ENCODE peak calls at places on chromosomes 11 and 22, in six cellular contexts. M is AG09319; J is kidney epithelial cell; G is choroid plexus epithelial cell; T is CD4-positive, alpha-beta T cell; I is HFFc6. U is an unnamed sample.
A peak's percentile ranks its signal among the peaks of the same experiment; 100 is the strongest.

GRCh38 chr11:130645164-130645859 is 196.9 kb downstream of the ADAMTS15 start:
- DNase-seq in G (no peak), T (no peak), J (no peak), I (no peak), M (no peak), U (no peak)

GRCh38 chr22:36014539-36015072 is 14.0 kb downstream of the RBFOX2 start:
- DNase-seq in M (no peak), J (no peak), G (no peak), I (no peak), T (no peak), U (no peak)

GRCh38 chr11:20008190-20008801 is 152.0 kb downstream of the DBX1 start:
- DNase-seq in I (no peak), G (no peak), T (no peak), M (no peak), J (no peak), U (no peak)

GRCh38 chr11:126544311-126545056 is 189.0 kb downstream of the ST3GAL4 start:
- DNase-seq in J (peak; percentile 19), T (no peak), I (no peak), M (no peak), G (peak; percentile 28), U (peak; percentile 25)

GRCh38 chr11:4022669-4023068 is 71.9 kb upstream of the RRM1 start:
- DNase-seq in I (no peak), T (no peak), M (no peak), G (no peak), J (no peak), U (no peak)

GRCh38 chr22:30038219-30038618 is 42.0 kb upstream of the HORMAD2 start:
- DNase-seq in J (no peak), M (no peak), G (peak; percentile 94), I (peak; percentile 37), T (no peak), U (peak; percentile 70)

GRCh38 chr22:22771696-22772377 is 115.8 kb upstream of the IGLL5 start:
- DNase-seq in I (no peak), M (no peak), J (no peak), G (no peak), T (no peak), U (no peak)

GRCh38 chr11:44016129-44016528 is 31.7 kb upstream of the ACCSL start:
- DNase-seq in G (peak; percentile 81), T (no peak), I (peak; percentile 57), J (no peak), M (no peak), U (peak; percentile 86)

GRCh38 chr11:63686912-63687311 is 5.6 kb downstream of the RTN3 start:
- DNase-seq in G (no peak), I (no peak), J (no peak), T (no peak), M (no peak), U (no peak)

GRCh38 chr11:61198948-61199523 is 4.3 kb upstream of the PGA3 start:
- DNase-seq in G (no peak), T (no peak), I (no peak), M (no peak), J (no peak), U (no peak)

GRCh38 chr11:34302046-34302921 is 55.5 kb downstream of the ABTB2 start:
- DNase-seq in J (peak; percentile 99), M (peak; percentile 95), T (no peak), G (peak; percentile 90), I (peak; percentile 96), U (peak; percentile 86)

GRCh38 chr11:100890779-100891178 is 203.7 kb downstream of the ARHGAP42 start:
- DNase-seq in G (peak; percentile 95), M (peak; percentile 84), T (no peak), J (peak; percentile 76), I (peak; percentile 77), U (peak; percentile 77)

GRCh38 chr11:2193099-2193886 is 21.7 kb upstream of the TH start:
- DNase-seq in G (no peak), J (no peak), T (no peak), M (no peak), I (no peak), U (no peak)

DNA sequence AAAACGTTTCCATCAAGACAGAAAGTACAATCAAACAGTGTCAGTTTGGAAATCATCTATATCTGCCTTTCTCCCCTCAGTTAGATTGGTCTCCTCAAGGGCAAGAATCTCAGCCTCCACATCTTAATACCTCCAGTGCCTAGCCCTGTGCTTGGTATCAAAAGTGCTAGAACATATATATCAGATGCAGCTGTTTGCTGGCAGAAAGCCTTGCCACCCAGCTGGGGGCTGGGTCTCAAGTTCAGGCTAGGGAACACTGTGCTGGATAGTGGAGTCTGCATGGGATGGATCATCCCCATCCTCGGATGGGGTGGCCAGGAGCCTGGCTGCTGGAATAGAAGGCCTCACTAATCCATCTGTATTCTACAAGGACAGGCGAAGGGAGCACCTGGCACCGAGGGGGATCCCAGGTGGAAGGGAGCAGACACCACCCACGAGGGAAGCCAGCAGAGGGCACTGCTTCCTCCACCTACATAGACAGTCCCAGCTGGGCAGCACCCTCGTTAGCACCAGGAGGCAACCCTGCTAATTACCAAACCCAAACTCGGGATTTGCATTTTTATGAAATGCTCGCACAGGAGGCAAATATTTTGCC is 602.2 kb downstream of the BUD13 start:
- DNase-seq in M (no peak), T (no peak), I (no peak), J (no peak), G (no peak), U (no peak)
- TF ChIP-seq CTCF in M (no peak), T (no peak), I (no peak), J (peak; percentile 61), G (no peak), U (peak; percentile 8)

DNA sequence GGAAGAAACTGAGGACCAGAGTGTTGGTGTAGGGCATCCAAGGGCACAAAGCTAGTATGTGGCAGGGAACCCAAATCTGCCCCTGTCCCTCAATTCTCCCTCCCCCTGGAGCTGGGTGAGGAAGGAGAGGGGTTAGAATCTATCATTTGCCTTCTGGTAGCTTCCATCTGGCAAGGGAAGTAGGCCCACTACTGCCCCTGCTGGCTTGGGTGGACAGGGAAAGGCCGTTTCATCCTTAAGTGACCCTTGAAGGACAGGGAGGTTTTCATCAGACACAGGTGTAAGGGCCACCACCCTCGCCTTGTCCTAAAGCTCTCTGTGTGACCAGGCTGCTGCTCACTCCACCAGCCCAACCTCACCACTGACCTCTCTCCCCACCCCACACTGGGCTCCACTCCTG is 22.1 kb downstream of the NECTIN1 start:
- DNase-seq in J (no peak), I (no peak), M (no peak), T (no peak), G (no peak), U (no peak)
- TF ChIP-seq CTCF in J (peak; percentile 23), I (peak; percentile 37), M (no peak), T (no peak), G (peak; percentile 47), U (peak; percentile 51)

GRCh38 chr11:75069473-75069872 is 27.2 kb downstream of the OR2AT4 start:
- DNase-seq in I (no peak), J (no peak), T (no peak), M (no peak), G (no peak), U (no peak)

GRCh38 chr11:75072582-75072981 is 24.1 kb downstream of the OR2AT4 start:
- DNase-seq in M (no peak), G (no peak), I (no peak), J (no peak), T (no peak), U (no peak)

GRCh38 chr11:75078233-75078632 is 18.4 kb downstream of the OR2AT4 start:
- DNase-seq in J (no peak), G (peak; percentile 22), M (no peak), T (no peak), I (peak; percentile 64), U (peak; percentile 49)

GRCh38 chr11:75077316-75077715 is 19.4 kb downstream of the OR2AT4 start:
- DNase-seq in J (no peak), T (no peak), M (no peak), I (no peak), G (peak; percentile 56), U (peak; percentile 60)

GRCh38 chr11:75073459-75074190 is 23.1 kb downstream of the OR2AT4 start:
- DNase-seq in I (no peak), G (no peak), T (no peak), M (no peak), J (no peak), U (no peak)
- TF ChIP-seq CTCF in I (peak; percentile 9), G (peak; percentile 36), T (no peak), M (no peak), J (peak; percentile 33), U (peak; percentile 60)

DNA sequence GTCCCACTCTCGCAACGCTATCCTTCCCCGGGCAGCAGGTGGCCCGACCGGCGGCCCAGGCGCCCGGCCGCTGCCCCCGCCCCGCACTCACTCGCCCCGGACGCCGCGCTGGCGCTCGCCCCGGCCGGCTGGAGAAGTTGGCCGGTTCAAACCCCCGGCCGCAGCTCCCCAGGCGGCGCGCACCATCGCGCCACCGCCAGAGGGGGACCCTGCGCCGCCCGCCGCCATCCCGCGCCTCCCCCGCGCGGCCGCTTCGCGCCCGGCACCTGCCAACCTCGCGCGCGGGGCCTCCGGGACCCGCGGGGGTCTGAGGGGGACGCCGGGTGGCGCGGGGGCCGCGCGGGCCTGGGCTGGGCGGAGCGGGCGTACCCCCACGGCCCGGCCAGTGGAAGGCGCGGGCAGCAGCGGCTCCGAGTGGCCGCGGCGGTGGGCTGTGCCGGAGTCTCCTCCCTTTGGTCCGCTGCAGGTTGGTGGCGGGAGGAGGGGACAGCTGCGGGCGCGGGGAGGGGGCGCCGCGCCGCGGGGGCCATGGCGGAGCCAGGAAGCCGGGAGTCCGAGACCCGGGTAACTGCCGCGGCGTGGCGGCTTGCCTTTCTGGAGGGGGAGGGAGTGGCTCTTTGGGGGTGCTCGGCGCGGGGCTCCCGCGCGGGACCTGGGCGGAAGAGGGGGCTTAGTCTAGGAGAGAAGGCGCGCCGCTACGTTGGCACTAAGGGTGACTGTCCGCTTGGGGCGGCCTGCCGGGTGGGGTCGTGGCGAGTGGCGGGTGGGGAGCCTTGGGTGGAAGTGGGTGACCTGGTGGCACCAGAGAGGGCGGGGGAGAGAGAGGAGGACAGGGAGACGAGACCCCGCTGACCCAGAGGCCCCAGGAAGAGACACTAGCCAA is at the start of the genes MPST and TST:
- DNase-seq in G (peak; percentile 67), T (no peak), J (no peak), I (peak; percentile 27), M (no peak), U (peak; percentile 29)
- TF ChIP-seq CTCF in G (no peak), T (no peak), J (peak; percentile 3), I (peak; percentile 11), M (no peak), U (no peak)

GRCh38 chr11:111762981-111763643 is 3.1 kb downstream of the PPP2R1B start:
- DNase-seq in M (no peak), J (no peak), G (peak; percentile 67), I (no peak), T (no peak), U (no peak)
- TF ChIP-seq CTCF in M (peak; percentile 31), J (peak; percentile 2), G (peak; percentile 49), I (no peak), T (no peak), U (peak; percentile 35)

GRCh38 chr11:111384494-111384893 is 5.4 kb upstream of the POU2AF1 start:
- DNase-seq in J (no peak), M (no peak), G (no peak), T (no peak), I (no peak), U (no peak)
- TF ChIP-seq CTCF in J (no peak), M (no peak), G (no peak), T (no peak), I (no peak), U (no peak)

DNA sequence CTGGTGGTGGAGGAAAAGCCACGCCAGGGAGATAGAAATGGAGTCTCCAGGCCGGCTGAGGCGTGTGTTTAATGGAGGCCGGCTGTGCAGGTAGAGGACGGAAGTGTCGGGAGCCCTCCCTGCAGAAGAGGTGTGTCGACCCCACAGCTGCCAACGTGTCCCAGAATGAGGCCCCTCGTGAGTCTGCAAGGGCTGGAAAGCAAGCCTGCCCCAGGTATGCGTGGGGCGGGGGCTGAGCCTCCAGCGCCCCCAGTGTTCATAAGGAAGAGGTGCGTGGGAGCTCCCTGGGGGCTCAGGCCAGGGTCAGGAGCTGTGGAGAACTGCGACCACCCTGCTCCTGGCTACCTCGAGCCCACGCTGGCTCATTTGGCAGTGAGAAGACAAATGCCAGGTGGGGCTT is 38.0 kb upstream of the JAM3 start:
- DNase-seq in J (no peak), T (no peak), G (no peak), M (no peak), I (no peak), U (no peak)
- TF ChIP-seq CTCF in J (peak; percentile 47), T (peak; percentile 13), G (peak; percentile 28), M (no peak), I (peak; percentile 58), U (peak; percentile 53)